ENCODE peak calls at places on chromosome 13, in four cellular contexts. Y, F, E and J are unnamed samples.

GRCh38 chr13:35475131-35475959 is 1.1 kb downstream of the MAB21L1 start:
- DNase-seq in F (peak), Y (no peak), E (no peak), J (no peak)

GRCh38 chr13:110549795-110550160 is 11.7 kb downstream of the RAB20 start:
- DNase-seq in E (no peak), Y (no peak), F (no peak), J (no peak)

GRCh38 chr13:43058836-43059235 is 35.5 kb downstream of the DNAJC15 start:
- DNase-seq in E (no peak), Y (no peak), F (no peak), J (no peak)

GRCh38 chr13:75364131-75364713 is 117.7 kb downstream of the TBC1D4 start:
- DNase-seq in E (no peak), Y (no peak), F (no peak), J (no peak)

GRCh38 chr13:29758591-29759114 is 91.8 kb downstream of the UBL3 start:
- DNase-seq in Y (peak), F (no peak), E (no peak), J (peak)

GRCh38 chr13:100818706-100819105 is 144.1 kb upstream of the TMTC4 start:
- DNase-seq in Y (no peak), E (no peak), F (no peak), J (no peak)

GRCh38 chr13:79771493-79771892 is 290.5 kb downstream of the NDFIP2 start:
- DNase-seq in F (no peak), E (no peak), Y (no peak), J (no peak)

GRCh38 chr13:106867249-106867648 is 299.3 kb upstream of the ARGLU1 start:
- DNase-seq in Y (no peak), E (no peak), F (no peak), J (no peak)

GRCh38 chr13:32984857-32985626 is 31.2 kb upstream of the KL start:
- DNase-seq in Y (no peak), E (no peak), F (no peak), J (no peak)

GRCh38 chr13:108785844-108786243 is 156.4 kb downstream of the MYO16 start:
- DNase-seq in Y (no peak), F (no peak), E (no peak), J (no peak)

GRCh38 chr13:113157929-113158747 is at the start of gene PROZ:
- DNase-seq in E (no peak), F (no peak), Y (no peak), J (no peak)

GRCh38 chr13:33494596-33495214 is 209.2 kb upstream of the STARD13 start:
- DNase-seq in E (peak), Y (no peak), F (no peak), J (no peak)

GRCh38 chr13:77860621-77861020 is 58.0 kb downstream of the EDNRB start:
- DNase-seq in F (no peak), Y (no peak), E (no peak), J (no peak)

GRCh38 chr13:106561551-106562170 is 6.3 kb downstream of the ARGLU1 start:
- DNase-seq in E (no peak), Y (peak), F (no peak), J (peak)

GRCh38 chr13:39765801-39766463 is 110.5 kb downstream of the COG6 start:
- DNase-seq in E (no peak), Y (no peak), F (no peak), J (no peak)
- TF ChIP-seq CTCF in E (peak), Y (peak), F (peak), J (no peak)

GRCh38 chr13:49495783-49496762 is at the start of gene PHF11:
- DNase-seq in Y (peak), E (no peak), F (peak), J (peak)
- TF ChIP-seq CTCF in Y (peak), E (no peak), F (peak), J (no peak)

DNA sequence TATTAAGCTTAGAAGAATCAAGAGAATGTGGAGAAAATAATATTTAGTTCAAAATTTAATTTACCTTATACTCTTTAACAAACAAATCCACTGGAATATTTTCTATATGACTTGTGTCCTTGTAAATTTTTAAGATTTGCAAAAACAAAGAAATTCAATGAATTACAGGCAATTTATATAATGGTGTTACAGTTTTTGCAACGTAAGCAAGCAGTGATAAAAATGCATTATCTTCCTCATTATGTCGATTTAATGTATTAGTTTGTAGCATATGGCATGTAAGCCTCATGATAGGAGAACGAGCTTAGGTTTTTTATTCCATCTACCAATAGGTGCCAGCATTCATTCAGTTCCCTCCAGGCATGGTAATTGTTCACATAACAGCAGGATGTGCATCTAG is 100.0 kb upstream of the PCDH9 start:
- DNase-seq in F (no peak), E (no peak), Y (no peak), J (no peak)
- TF ChIP-seq CTCF in F (no peak), E (no peak), Y (no peak), J (no peak)

GRCh38 chr13:45441633-45442032 is 23.1 kb upstream of the COG3 start:
- DNase-seq in E (no peak), Y (peak), F (no peak), J (peak)
- TF ChIP-seq CTCF in E (peak), Y (peak), F (no peak), J (no peak)

DNA sequence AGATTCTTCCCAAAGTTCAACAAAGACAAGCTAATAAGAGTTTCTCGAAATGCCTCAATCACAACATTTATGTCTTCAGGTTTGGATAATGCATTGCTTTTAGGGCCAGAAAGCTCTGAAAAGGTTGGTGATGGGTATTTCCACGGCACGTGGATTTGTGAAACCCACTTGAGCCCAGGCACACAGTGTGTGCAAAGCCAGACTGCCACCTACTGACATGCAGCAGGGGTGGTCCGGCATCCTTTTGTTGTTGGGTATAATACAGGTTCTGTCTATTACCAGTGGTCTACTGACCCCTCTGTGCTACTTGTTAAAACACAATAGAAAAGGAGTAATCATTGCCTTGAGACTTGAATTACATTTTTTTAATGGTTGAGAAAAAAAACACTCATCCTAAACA is 225.6 kb downstream of the RAP2A start:
- DNase-seq in Y (no peak), F (no peak), E (no peak), J (no peak)
- TF ChIP-seq CTCF in Y (peak), F (peak), E (peak), J (no peak)